ENCODE peak calls at places on chromosomes 13 and 19, in nine cellular contexts. I, V, R, L, H, N, U, X and G are unnamed samples.

GRCh38 chr13:49563513-49563912 is 21.8 kb downstream of the RCBTB1 start:
- DNase-seq in N (no peak), I (no peak), R (no peak), L (no peak), X (no peak), H (no peak), U (no peak), V (no peak), G (peak)

GRCh38 chr13:106329941-106330340 is 205.5 kb downstream of the EFNB2 start:
- DNase-seq in U (no peak), I (no peak), L (no peak), X (no peak), R (no peak), V (no peak), H (no peak), N (no peak), G (no peak)

GRCh38 chr19:18308948-18309325 is 13.9 kb downstream of the LSM4 start:
- DNase-seq in X (no peak), H (no peak), N (no peak), U (no peak), I (no peak), V (no peak), L (peak), R (no peak), G (no peak)

GRCh38 chr13:72662548-72662947 is 64.9 kb downstream of the MZT1 start:
- DNase-seq in U (no peak), V (no peak), H (no peak), L (no peak), R (no peak), N (no peak), X (no peak), I (no peak), G (no peak)

GRCh38 chr19:41515054-41515652 is 60.8 kb upstream of the CEACAM21 start:
- DNase-seq in V (no peak), I (no peak), U (no peak), H (peak), X (no peak), L (no peak), N (no peak), R (no peak), G (no peak)

GRCh38 chr13:44573790-44574465 is 2.2 kb downstream of the TSC22D1 start:
- DNase-seq in X (peak), R (no peak), N (no peak), I (no peak), V (peak), U (no peak), H (peak), L (no peak), G (no peak)

GRCh38 chr19:40596608-40597328 is 4.4 kb upstream of the LTBP4 start:
- DNase-seq in U (no peak), R (no peak), H (peak), V (peak), X (peak), N (peak), L (no peak), I (no peak), G (no peak)

GRCh38 chr19:31286491-31286890 is 62.7 kb downstream of the TSHZ3 start:
- DNase-seq in R (no peak), X (no peak), V (no peak), U (no peak), I (no peak), N (peak), L (peak), H (no peak), G (no peak)

GRCh38 chr13:42745655-42746054 is 35.7 kb upstream of the FAM216B start:
- DNase-seq in U (no peak), I (no peak), H (no peak), N (no peak), X (no peak), R (no peak), V (no peak), L (no peak), G (no peak)

GRCh38 chr13:35830850-35831450 is 300.2 kb downstream of the DCLK1 start:
- DNase-seq in V (no peak), X (no peak), H (no peak), N (no peak), U (no peak), L (no peak), R (no peak), I (no peak), G (no peak)

GRCh38 chr13:39379667-39380655 is 223.0 kb downstream of the LHFPL6 start:
- DNase-seq in X (no peak), U (no peak), N (no peak), R (no peak), I (no peak), H (no peak), V (no peak), L (no peak), G (no peak)

GRCh38 chr13:54852831-54853230 is 1824.2 kb downstream of the OLFM4 start:
- DNase-seq in L (no peak), N (no peak), R (peak), U (no peak), H (no peak), V (no peak), I (no peak), X (no peak), G (no peak)

GRCh38 chr13:73576291-73576690 is 517.5 kb downstream of the KLF5 start:
- DNase-seq in R (no peak), I (no peak), H (no peak), N (no peak), X (no peak), U (no peak), V (no peak), L (no peak), G (no peak)

GRCh38 chr19:41703602-41704293 is 4.7 kb upstream of the CEACAM5 start:
- DNase-seq in X (no peak), L (peak), U (peak), I (no peak), N (peak), V (no peak), H (no peak), R (no peak), G (no peak)

GRCh38 chr19:17526922-17527321 is 15.5 kb downstream of the PGLS start:
- DNase-seq in X (no peak), R (no peak), H (no peak), U (no peak), V (no peak), N (no peak), L (peak), I (no peak), G (no peak)

GRCh38 chr19:12230751-12231733 is 63.6 kb downstream of the ZNF44 start:
- DNase-seq in X (no peak), R (no peak), I (no peak), L (no peak), U (no peak), V (no peak), H (no peak), N (no peak), G (no peak)

GRCh38 chr13:24328145-24328544 is 18.8 kb downstream of the C1QTNF9 start:
- DNase-seq in V (no peak), U (no peak), L (no peak), I (no peak), X (no peak), R (no peak), N (no peak), H (peak), G (no peak)

GRCh38 chr13:80359459-80360297 is 18.8 kb upstream of the SPRY2 start:
- DNase-seq in I (no peak), L (no peak), X (peak), V (no peak), U (no peak), R (no peak), N (no peak), H (peak), G (no peak)

GRCh38 chr13:108037348-108037747 is 178.0 kb downstream of the LIG4 start:
- DNase-seq in N (no peak), L (no peak), X (no peak), R (no peak), V (no peak), U (no peak), I (no peak), H (no peak), G (no peak)

GRCh38 chr19:7293795-7294570 is at the start of gene INSR:
- DNase-seq in N (peak), U (peak), R (peak), H (peak), X (peak), V (peak), L (peak), I (peak), G (no peak)

GRCh38 chr19:48061401-48062344 is 17.8 kb upstream of the CABP5 start:
- DNase-seq in H (peak), V (no peak), L (no peak), X (no peak), I (peak), N (peak), U (no peak), R (no peak), G (no peak)

GRCh38 chr19:45323671-45324081 is 1.0 kb upstream of the CKM start:
- DNase-seq in L (no peak), R (no peak), H (peak), V (peak), N (peak), X (no peak), U (no peak), I (no peak), G (no peak)
- H3K27ac ChIP-seq in L (no peak), R (no peak), H (no peak), V (peak), N (peak), X (no peak), U (no peak), I (no peak), G (no peak)

GRCh38 chr13:19071161-19071936 is 110.3 kb downstream of the TUBA3C start:
- DNase-seq in H (no peak), X (no peak), I (no peak), L (no peak), U (no peak), V (no peak), R (no peak), N (no peak), G (no peak)
- TF ChIP-seq POLR2AphosphoS5 in H (no peak), X (no peak), I (no peak), L (no peak), U (no peak), V (no peak), R (no peak), N (no peak), G (no peak)

DNA sequence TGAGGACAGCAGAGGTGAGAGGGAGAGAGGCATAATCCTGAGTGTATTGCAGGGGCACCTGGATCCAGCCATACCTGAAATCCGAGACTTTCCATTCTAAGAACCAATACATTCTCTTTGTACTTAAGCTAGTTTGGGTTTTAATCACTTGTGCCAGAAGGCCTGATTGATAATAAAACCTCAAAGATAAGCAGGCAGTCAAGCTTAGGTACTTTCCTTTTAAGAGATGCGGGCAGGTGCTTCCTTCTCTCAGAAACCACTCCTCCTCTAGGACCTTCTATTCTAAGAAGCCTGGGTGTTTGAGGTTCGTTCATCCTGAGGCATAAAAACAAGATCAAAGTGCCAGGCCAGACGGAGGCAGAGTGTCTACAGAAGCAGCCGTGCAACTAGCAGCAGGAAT is 22.2 kb downstream of the FAM187B start:
- DNase-seq in V (no peak), H (no peak), N (no peak), R (no peak), I (no peak), L (no peak), X (no peak), U (no peak), G (no peak)
- H3K27ac ChIP-seq in V (no peak), H (no peak), N (no peak), R (no peak), I (no peak), L (peak), X (no peak), U (no peak), G (no peak)

DNA sequence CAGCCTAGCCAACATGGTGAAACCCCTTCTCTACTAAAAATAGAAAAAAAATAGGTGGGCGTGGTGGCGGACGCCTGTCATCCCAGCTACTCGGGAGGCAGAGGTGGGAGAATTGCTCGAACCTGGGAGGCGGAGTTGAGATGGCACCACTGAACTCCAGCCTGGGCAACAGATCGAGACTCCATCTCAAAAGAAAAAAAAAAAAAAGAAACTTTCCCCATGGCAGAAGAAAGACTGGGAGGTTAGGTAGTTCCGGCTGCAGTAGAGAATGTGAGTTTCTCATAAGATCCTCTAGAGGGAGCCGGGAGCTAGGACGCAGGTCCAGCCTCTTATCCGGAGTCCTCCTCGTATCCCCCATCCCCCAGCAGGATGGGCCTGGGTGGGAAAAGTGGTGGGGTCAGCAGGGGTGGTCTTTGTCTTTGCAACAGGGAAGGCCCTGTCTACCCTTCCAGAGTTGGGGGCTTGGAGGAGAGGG is 13.2 kb upstream of the CREB3L3 start:
- DNase-seq in N (no peak), R (no peak), X (peak), U (no peak), I (no peak), L (peak), H (peak), V (no peak), G (no peak)
- TF ChIP-seq POLR2AphosphoS5 in N (no peak), R (no peak), X (no peak), U (no peak), I (no peak), L (no peak), H (no peak), V (no peak), G (no peak)

DNA sequence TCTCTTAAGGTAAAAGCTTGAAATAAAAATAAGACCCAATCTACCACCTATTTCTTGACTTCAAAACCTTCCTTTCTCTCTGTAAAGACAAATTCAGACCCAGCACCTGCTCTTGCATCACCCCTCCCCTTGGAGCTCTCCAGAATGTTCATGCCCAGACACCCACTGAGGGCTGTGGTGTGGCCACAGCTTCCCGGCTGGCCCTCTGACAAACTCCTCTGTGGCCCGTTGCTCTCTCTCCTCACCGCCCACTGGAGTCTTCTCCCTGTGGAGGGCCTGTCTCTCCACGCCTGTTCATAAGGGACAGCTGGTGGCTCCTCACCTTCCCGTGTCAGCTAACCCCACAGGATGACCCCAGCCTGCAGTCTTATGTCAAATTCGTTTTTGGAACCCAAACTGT is 49.1 kb downstream of the TSSK6 start:
- DNase-seq in H (no peak), V (no peak), U (no peak), X (no peak), R (no peak), I (no peak), N (no peak), L (no peak), G (no peak)
- H3K27ac ChIP-seq in H (peak), V (no peak), U (no peak), X (no peak), R (no peak), I (no peak), N (no peak), L (no peak), G (no peak)

DNA sequence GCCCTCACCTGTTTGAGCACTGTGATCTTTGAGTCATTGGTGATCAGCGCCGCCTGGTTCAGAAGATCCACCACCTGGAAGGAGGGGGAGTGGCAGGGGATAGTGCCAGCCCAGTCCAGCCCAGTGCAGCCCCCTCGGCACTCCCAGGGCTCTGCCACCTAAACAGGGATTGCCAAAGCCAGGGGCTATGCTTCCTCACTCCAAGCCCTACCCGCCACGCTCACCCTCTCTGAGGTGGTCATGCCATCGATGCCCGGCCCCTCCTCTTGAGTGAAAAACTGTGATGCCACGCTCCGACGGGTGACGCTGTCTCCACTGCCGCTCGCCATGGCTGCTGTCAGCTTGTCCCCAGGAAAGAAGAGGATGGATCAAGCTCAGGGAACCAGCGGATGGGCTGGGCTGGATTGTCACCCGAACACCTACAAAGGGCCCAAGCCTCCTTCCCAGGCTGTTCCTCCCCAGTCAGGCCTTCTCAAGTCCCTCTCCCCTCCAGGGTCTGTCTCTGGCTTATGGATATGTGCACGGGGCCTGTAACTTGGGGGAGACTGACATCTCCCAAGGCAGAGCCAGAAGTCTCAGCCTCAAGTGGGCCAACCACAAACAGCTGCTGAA is 8.7 kb downstream of the SYMPK start:
- DNase-seq in N (no peak), X (no peak), V (no peak), L (peak), U (no peak), H (no peak), R (no peak), I (no peak), G (no peak)
- TF ChIP-seq POLR2AphosphoS5 in N (no peak), X (no peak), V (no peak), L (no peak), U (no peak), H (no peak), R (no peak), I (no peak), G (no peak)